ENCODE peak calls at places on chromosome 4, in nine cellular contexts. Z is CD4-positive, alpha-beta T cell; H is neuronal stem cell; K is transverse colon; S is aorta; G is kidney tubule cell; Y is pancreas; T is ovary; C is HEK293T. B is an unnamed sample.

GRCh38 chr4:176123710-176124407 is 58.2 kb downstream of the WDR17 start:
- DNase-seq in T (peak), K (peak), C (peak), Y (peak), G (peak), Z (no peak), S (no peak), H (peak), B (peak)

GRCh38 chr4:635851-636627 is 10.7 kb downstream of the PDE6B start:
- DNase-seq in Y (no peak), H (no peak), G (no peak), S (peak), C (no peak), T (no peak), K (no peak), Z (no peak), B (no peak)

GRCh38 chr4:83771113-83771705 is 235.3 kb downstream of the GPAT3 start:
- DNase-seq in G (peak), Y (peak), K (peak), S (no peak), C (peak), T (no peak), H (peak), Z (no peak), B (peak)

GRCh38 chr4:161564230-161564834 is 599.5 kb downstream of the FSTL5 start:
- DNase-seq in S (no peak), G (peak), H (no peak), Y (no peak), C (no peak), Z (no peak), K (no peak), T (no peak), B (peak)

GRCh38 chr4:88616275-88616996 is 24.2 kb downstream of the HERC3 start:
- DNase-seq in Z (no peak), K (no peak), T (no peak), G (peak), S (no peak), C (no peak), Y (no peak), H (no peak), B (no peak)

GRCh38 chr4:20528508-20528907 is 171.8 kb upstream of the PACRGL start:
- DNase-seq in T (no peak), H (no peak), G (peak), Z (no peak), S (no peak), C (no peak), K (no peak), Y (no peak), B (peak)

GRCh38 chr4:33911951-33912350 is 2332.4 kb downstream of the ARAP2 start:
- DNase-seq in G (no peak), K (no peak), Z (no peak), T (no peak), Y (no peak), C (no peak), H (no peak), S (no peak), B (no peak)

GRCh38 chr4:183012862-183013855 is 85.9 kb upstream of the WWC2 start:
- DNase-seq in K (no peak), S (no peak), C (no peak), Z (no peak), G (no peak), Y (no peak), T (no peak), H (peak), B (no peak)

GRCh38 chr4:6332042-6332668 is 62.5 kb downstream of the WFS1 start:
- DNase-seq in K (peak), T (no peak), H (peak), C (peak), S (no peak), Y (no peak), Z (no peak), G (no peak), B (no peak)

GRCh38 chr4:42906906-42907774 is 14.6 kb downstream of the GRXCR1 start:
- DNase-seq in G (peak), C (no peak), K (peak), H (no peak), Y (peak), Z (no peak), S (no peak), T (no peak), B (peak)